ENCODE peak calls at places on chromosomes 16 and 17, in four cellular contexts. One of them, this sample, is unnamed.

GRCh38 chr17:16273499-16273898 is 56.5 kb downstream of the PIGL start:
- DNase-seq in HCT116: peak
- DNase-seq in prostate gland: no peak
- DNase-seq in transverse colon: no peak
- DNase-seq in this sample: no peak

GRCh38 chr16:57606847-57607501 is 21.5 kb upstream of the ADGRG1 start:
- DNase-seq in HCT116: no peak
- DNase-seq in prostate gland: no peak
- DNase-seq in transverse colon: peak
- DNase-seq in this sample: peak

GRCh38 chr16:27489421-27489820 is 60.3 kb downstream of the GTF3C1 start:
- DNase-seq in HCT116: no peak
- DNase-seq in prostate gland: no peak
- DNase-seq in transverse colon: no peak
- DNase-seq in this sample: no peak

GRCh38 chr17:30961213-30962188 is 9.3 kb upstream of the RNF135 start:
- DNase-seq in HCT116: no peak
- DNase-seq in prostate gland: no peak
- DNase-seq in transverse colon: no peak
- DNase-seq in this sample: no peak

GRCh38 chr17:61431594-61432311 is 20.5 kb upstream of the TBX4 start:
- DNase-seq in HCT116: no peak
- DNase-seq in prostate gland: peak
- DNase-seq in transverse colon: no peak
- DNase-seq in this sample: no peak

GRCh38 chr16:19375561-19376158 is 42.0 kb upstream of the TMC5 start:
- DNase-seq in HCT116: peak
- DNase-seq in prostate gland: peak
- DNase-seq in transverse colon: peak
- DNase-seq in this sample: no peak

GRCh38 chr17:73188011-73188410 is 4.8 kb upstream of the COG1 start:
- DNase-seq in HCT116: no peak
- DNase-seq in prostate gland: no peak
- DNase-seq in transverse colon: no peak
- DNase-seq in this sample: no peak

GRCh38 chr16:27818231-27818630 is 245.3 kb downstream of the GSG1L start:
- DNase-seq in HCT116: no peak
- DNase-seq in prostate gland: no peak
- DNase-seq in transverse colon: no peak
- DNase-seq in this sample: no peak

GRCh38 chr17:73600103-73600871 is 44.0 kb downstream of the SDK2 start:
- DNase-seq in HCT116: no peak
- DNase-seq in prostate gland: no peak
- DNase-seq in transverse colon: no peak
- DNase-seq in this sample: no peak

GRCh38 chr17:10050597-10051101 is 145.6 kb upstream of the RCVRN start:
- DNase-seq in HCT116: no peak
- DNase-seq in prostate gland: no peak
- DNase-seq in transverse colon: no peak
- DNase-seq in this sample: no peak

GRCh38 chr17:10048951-10049350 is 143.9 kb upstream of the RCVRN start:
- DNase-seq in HCT116: no peak
- DNase-seq in prostate gland: no peak
- DNase-seq in transverse colon: no peak
- DNase-seq in this sample: no peak

GRCh38 chr17:10052414-10052813 is 146.0 kb downstream of the GAS7 start:
- DNase-seq in HCT116: no peak
- DNase-seq in prostate gland: no peak
- DNase-seq in transverse colon: no peak
- DNase-seq in this sample: no peak

GRCh38 chr17:10053976-10054551 is 144.3 kb downstream of the GAS7 start:
- DNase-seq in HCT116: no peak
- DNase-seq in prostate gland: no peak
- DNase-seq in transverse colon: no peak
- DNase-seq in this sample: no peak

GRCh38 chr17:10051112-10051511 is 146.0 kb upstream of the RCVRN start:
- DNase-seq in HCT116: no peak
- DNase-seq in prostate gland: no peak
- DNase-seq in transverse colon: no peak
- DNase-seq in this sample: no peak
- TF ChIP-seq POLR2AphosphoS5 in HCT116: no peak
- TF ChIP-seq POLR2AphosphoS5 in prostate gland: no peak
- TF ChIP-seq POLR2AphosphoS5 in transverse colon: no peak
- TF ChIP-seq POLR2AphosphoS5 in this sample: no peak

GRCh38 chr16:65500919-65501318 is 379.1 kb upstream of the CDH11 start:
- DNase-seq in HCT116: no peak
- DNase-seq in prostate gland: no peak
- DNase-seq in transverse colon: no peak
- DNase-seq in this sample: no peak
- H3K27ac ChIP-seq in HCT116: no peak
- H3K27ac ChIP-seq in prostate gland: no peak
- H3K27ac ChIP-seq in transverse colon: no peak
- H3K27ac ChIP-seq in this sample: no peak

GRCh38 chr17:49566668-49567071 is 9.0 kb upstream of the NXPH3 start:
- DNase-seq in HCT116: no peak
- DNase-seq in prostate gland: peak
- DNase-seq in transverse colon: no peak
- DNase-seq in this sample: no peak

GRCh38 chr17:49564638-49565037 is 11.0 kb upstream of the NXPH3 start:
- DNase-seq in HCT116: no peak
- DNase-seq in prostate gland: no peak
- DNase-seq in transverse colon: no peak
- DNase-seq in this sample: no peak

GRCh38 chr17:49567871-49568694 is 7.6 kb upstream of the NXPH3 start:
- DNase-seq in HCT116: peak
- DNase-seq in prostate gland: peak
- DNase-seq in transverse colon: peak
- DNase-seq in this sample: peak

GRCh38 chr17:49567104-49567521 is 8.6 kb upstream of the NXPH3 start:
- DNase-seq in HCT116: no peak
- DNase-seq in prostate gland: no peak
- DNase-seq in transverse colon: no peak
- DNase-seq in this sample: no peak

DNA sequence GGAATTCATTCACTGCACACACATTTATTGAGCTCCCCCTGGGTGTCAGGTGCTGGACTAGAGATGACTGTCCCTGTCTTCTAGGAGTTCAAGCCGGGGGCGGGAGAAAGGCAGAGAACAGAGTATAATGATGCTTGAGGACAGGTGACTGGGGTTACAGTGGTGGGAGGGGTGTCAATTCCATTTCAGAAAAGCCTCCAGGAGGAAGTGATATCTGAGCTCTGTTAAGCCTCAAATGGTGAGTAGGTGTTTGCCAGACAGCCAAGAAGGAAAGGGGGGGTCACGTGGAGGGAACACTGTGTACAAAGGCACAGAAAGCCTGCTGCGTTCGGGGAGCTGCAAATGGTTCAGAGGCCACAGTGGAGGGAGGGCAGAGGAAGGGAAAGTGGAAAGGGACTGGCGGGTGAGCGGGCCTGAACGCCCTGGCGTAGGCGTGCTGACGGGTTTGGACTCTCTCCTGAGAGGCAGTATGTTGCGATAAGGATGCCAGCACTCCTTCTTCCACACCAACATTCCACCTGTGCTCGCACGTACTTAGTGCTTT is 9.7 kb upstream of the NXPH3 start:
- DNase-seq in HCT116: no peak
- DNase-seq in prostate gland: peak
- DNase-seq in transverse colon: peak
- DNase-seq in this sample: peak
- TF ChIP-seq POLR2A in HCT116: no peak
- TF ChIP-seq POLR2A in prostate gland: no peak
- TF ChIP-seq POLR2A in transverse colon: no peak
- TF ChIP-seq POLR2A in this sample: peak

DNA sequence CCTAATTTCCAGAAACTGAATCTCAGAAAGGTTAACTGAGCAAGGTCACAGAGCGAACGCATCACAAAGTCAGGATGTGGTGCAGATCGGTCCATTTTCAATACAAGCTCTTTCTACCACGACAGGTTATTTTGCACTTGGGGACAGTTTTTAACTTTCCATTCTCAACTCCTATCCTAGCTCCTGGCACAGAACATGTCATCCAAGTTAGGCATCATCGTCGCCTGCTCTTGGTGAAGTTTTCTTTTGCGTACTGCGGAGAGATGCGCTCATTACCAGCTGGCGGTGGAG is 15.5 kb upstream of the ERN1 start:
- DNase-seq in HCT116: no peak
- DNase-seq in prostate gland: no peak
- DNase-seq in transverse colon: no peak
- DNase-seq in this sample: no peak
- TF ChIP-seq POLR2AphosphoS5 in HCT116: no peak
- TF ChIP-seq POLR2AphosphoS5 in prostate gland: no peak
- TF ChIP-seq POLR2AphosphoS5 in transverse colon: no peak
- TF ChIP-seq POLR2AphosphoS5 in this sample: no peak

GRCh38 chr16:89827383-89828198 is 684 bp upstream of the SPIRE2 start:
- DNase-seq in HCT116: peak
- DNase-seq in prostate gland: peak
- DNase-seq in transverse colon: peak
- DNase-seq in this sample: peak
- H3K27ac ChIP-seq in HCT116: peak
- H3K27ac ChIP-seq in prostate gland: peak
- H3K27ac ChIP-seq in transverse colon: peak
- H3K27ac ChIP-seq in this sample: peak

GRCh38 chr17:59786213-59786535 is 78.7 kb downstream of the VMP1 start:
- DNase-seq in HCT116: no peak
- DNase-seq in prostate gland: no peak
- DNase-seq in transverse colon: no peak
- DNase-seq in this sample: no peak

GRCh38 chr17:59790936-59791335 is 83.5 kb downstream of the VMP1 start:
- DNase-seq in HCT116: no peak
- DNase-seq in prostate gland: no peak
- DNase-seq in transverse colon: no peak
- DNase-seq in this sample: no peak

GRCh38 chr17:59783221-59784016 is 76.0 kb downstream of the VMP1 start:
- DNase-seq in HCT116: peak
- DNase-seq in prostate gland: no peak
- DNase-seq in transverse colon: no peak
- DNase-seq in this sample: no peak

GRCh38 chr17:59785091-59785799 is 77.8 kb downstream of the VMP1 start:
- DNase-seq in HCT116: no peak
- DNase-seq in prostate gland: no peak
- DNase-seq in transverse colon: no peak
- DNase-seq in this sample: no peak

DNA sequence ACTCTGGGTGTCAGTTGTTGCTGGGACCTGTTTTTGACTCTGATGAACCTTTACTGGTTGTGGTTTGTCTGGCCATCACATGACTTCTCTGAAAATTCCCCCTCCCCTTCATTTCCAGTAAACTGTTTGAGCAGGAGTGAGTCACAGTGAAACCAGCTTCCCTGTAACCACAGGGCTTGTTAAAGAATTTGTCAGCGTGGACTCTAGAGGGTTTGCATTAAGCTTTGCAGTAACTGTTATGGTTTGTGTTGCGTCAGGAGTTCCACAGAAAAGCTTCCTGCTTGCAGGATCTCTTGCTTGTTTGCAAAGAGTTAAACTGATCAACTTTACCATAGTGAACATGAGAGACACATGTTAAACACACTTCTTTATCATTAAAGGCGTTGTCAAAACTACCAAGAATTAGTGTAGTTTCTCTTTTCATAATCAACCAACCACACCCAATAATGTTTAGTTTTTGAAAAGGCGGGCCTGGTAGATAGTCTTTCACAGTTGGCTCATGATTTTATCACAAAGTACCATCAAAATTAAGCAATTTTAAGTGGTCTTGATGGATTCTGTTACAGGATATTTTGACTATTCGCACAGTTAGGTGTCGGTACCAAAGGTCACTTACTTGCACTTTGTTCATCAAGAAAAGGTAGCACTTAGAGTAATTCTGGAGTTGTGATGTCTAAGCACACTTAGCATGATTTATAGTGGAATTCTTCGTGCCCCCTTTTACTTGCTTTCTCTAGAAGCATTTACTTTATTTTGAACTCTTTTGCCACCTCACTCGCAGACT is 79.3 kb downstream of the VMP1 start:
- DNase-seq in HCT116: peak
- DNase-seq in prostate gland: peak
- DNase-seq in transverse colon: peak
- DNase-seq in this sample: peak
- TF ChIP-seq POLR2A in HCT116: no peak
- TF ChIP-seq POLR2A in prostate gland: peak
- TF ChIP-seq POLR2A in transverse colon: peak
- TF ChIP-seq POLR2A in this sample: no peak

GRCh38 chr17:1486802-1487695 is 5.4 kb downstream of the MYO1C start:
- DNase-seq in HCT116: peak
- DNase-seq in prostate gland: peak
- DNase-seq in transverse colon: peak
- DNase-seq in this sample: peak

GRCh38 chr17:1484060-1484535 is 8.4 kb downstream of the MYO1C start:
- DNase-seq in HCT116: no peak
- DNase-seq in prostate gland: no peak
- DNase-seq in transverse colon: no peak
- DNase-seq in this sample: peak

GRCh38 chr17:1484586-1485310 is 7.7 kb downstream of the MYO1C start:
- DNase-seq in HCT116: peak
- DNase-seq in prostate gland: no peak
- DNase-seq in transverse colon: peak
- DNase-seq in this sample: peak

GRCh38 chr17:1485748-1486376 is 6.6 kb downstream of the MYO1C start:
- DNase-seq in HCT116: no peak
- DNase-seq in prostate gland: no peak
- DNase-seq in transverse colon: peak
- DNase-seq in this sample: peak

DNA sequence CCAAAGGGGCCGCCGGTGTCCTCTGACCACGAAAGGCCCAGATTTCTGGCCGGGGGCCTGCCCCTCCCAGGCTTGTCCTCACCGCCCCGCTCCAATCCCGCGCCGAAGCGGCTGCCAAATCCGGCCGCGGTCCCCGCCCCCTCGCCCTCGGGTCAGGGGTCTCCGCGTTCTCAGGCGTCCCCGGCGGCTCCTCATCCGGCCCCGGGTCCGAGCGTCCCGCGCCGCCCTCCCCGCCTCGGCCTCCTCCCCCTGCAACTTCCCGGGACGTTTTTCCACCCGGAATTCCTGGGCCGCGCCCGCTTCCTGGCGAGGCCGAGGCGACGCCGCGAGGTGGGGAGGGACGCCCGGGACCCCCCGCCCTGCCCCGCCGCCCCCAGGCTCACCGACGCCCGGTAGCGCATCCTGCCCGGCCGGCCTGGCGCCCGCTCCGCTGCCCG is 7.2 kb downstream of the MYO1C start:
- DNase-seq in HCT116: no peak
- DNase-seq in prostate gland: no peak
- DNase-seq in transverse colon: peak
- DNase-seq in this sample: peak
- TF ChIP-seq POLR2AphosphoS5 in HCT116: peak
- TF ChIP-seq POLR2AphosphoS5 in prostate gland: no peak
- TF ChIP-seq POLR2AphosphoS5 in transverse colon: no peak
- TF ChIP-seq POLR2AphosphoS5 in this sample: no peak

GRCh38 chr17:50364715-50365114 is 8.3 kb downstream of the MRPL27 start:
- DNase-seq in HCT116: no peak
- DNase-seq in prostate gland: no peak
- DNase-seq in transverse colon: no peak
- DNase-seq in this sample: no peak

GRCh38 chr17:50365649-50366393 is 7.2 kb downstream of the MRPL27 start:
- DNase-seq in HCT116: no peak
- DNase-seq in prostate gland: no peak
- DNase-seq in transverse colon: no peak
- DNase-seq in this sample: peak

GRCh38 chr17:50365165-50365564 is 7.8 kb downstream of the MRPL27 start:
- DNase-seq in HCT116: no peak
- DNase-seq in prostate gland: no peak
- DNase-seq in transverse colon: no peak
- DNase-seq in this sample: no peak

GRCh38 chr17:50370052-50370451 is 2.9 kb downstream of the MRPL27 start:
- DNase-seq in HCT116: no peak
- DNase-seq in prostate gland: no peak
- DNase-seq in transverse colon: no peak
- DNase-seq in this sample: no peak

GRCh38 chr17:50367401-50367800 is 5.6 kb downstream of the MRPL27 start:
- DNase-seq in HCT116: no peak
- DNase-seq in prostate gland: no peak
- DNase-seq in transverse colon: no peak
- DNase-seq in this sample: no peak
- H3K27ac ChIP-seq in HCT116: no peak
- H3K27ac ChIP-seq in prostate gland: no peak
- H3K27ac ChIP-seq in transverse colon: no peak
- H3K27ac ChIP-seq in this sample: no peak